ENCODE peak calls at places on chromosomes 1 and 21, in four cellular contexts. K is 8988T, O is ovary, A is pancreas. P is an unnamed sample.

GRCh38 chr1:228081578-228082259 is 789 bp upstream of the ARF1 start:
- DNase-seq in K (no peak), O (no peak), A (peak), P (peak)

GRCh38 chr1:201324306-201324705 is 41.0 kb downstream of the PKP1 start:
- DNase-seq in K (no peak), O (no peak), A (no peak), P (no peak)

GRCh38 chr1:36109041-36109679 is 15.9 kb downstream of the COL8A2 start:
- DNase-seq in K (no peak), O (no peak), A (no peak), P (no peak)

GRCh38 chr1:20366766-20367602 is 76.3 kb downstream of the VWA5B1 start:
- DNase-seq in K (peak), O (no peak), A (peak), P (peak)

GRCh38 chr1:161725888-161726630 is 4.7 kb downstream of the FCRLB start:
- DNase-seq in K (no peak), O (peak), A (peak), P (peak)

GRCh38 chr1:151993084-151993733 is 450 bp downstream of the S100A10 start:
- DNase-seq in K (no peak), O (peak), A (peak), P (no peak)

GRCh38 chr1:12761781-12762180 is 11.8 kb upstream of the PRAMEF12 start:
- DNase-seq in K (no peak), O (no peak), A (no peak), P (no peak)

GRCh38 chr1:118842462-118843201 is 145.5 kb downstream of the TBX15 start:
- DNase-seq in K (no peak), O (no peak), A (no peak), P (no peak)

GRCh38 chr21:16605588-16605987 is 875.8 kb downstream of the USP25 start:
- DNase-seq in K (no peak), O (no peak), A (no peak), P (peak)

GRCh38 chr1:9129391-9130041 is 614 bp upstream of the GPR157 start:
- DNase-seq in K (peak), O (peak), A (peak), P (peak)

GRCh38 chr1:53731779-53732305 is 7.1 kb downstream of the GLIS1 start:
- DNase-seq in K (no peak), O (no peak), A (no peak), P (no peak)

GRCh38 chr1:228555074-228555989 is 68.2 kb downstream of the RNF187 start:
- DNase-seq in K (no peak), O (peak), A (peak), P (peak)

GRCh38 chr1:22437573-22437972 is 14.1 kb upstream of the ZBTB40 start:
- DNase-seq in K (no peak), O (no peak), A (no peak), P (no peak)

GRCh38 chr1:231194843-231195516 is 33.1 kb downstream of the TRIM67 start:
- DNase-seq in K (no peak), O (no peak), A (no peak), P (no peak)